ENCODE peak calls at places on chromosomes 16 and 17, in eight cellular contexts. P is tibial nerve; F is PC-9; H is Peyer's patch; B is left lung; L is ascending aorta; J is A549; Z is CD4-positive, alpha-beta T cell. O is an unnamed sample.

GRCh38 chr17:13502263-13502662 is 99.5 kb downstream of the HS3ST3A1 start:
- DNase-seq in L (no peak), P (no peak), H (no peak), J (no peak), B (no peak), F (no peak), Z (no peak), O (no peak)

GRCh38 chr17:73340093-73340596 is 28.3 kb upstream of the CDC42EP4 start:
- DNase-seq in Z (no peak), B (peak; percentile 56), H (no peak), P (no peak), L (peak; percentile 84), F (peak; percentile 97), J (peak; percentile 96), O (no peak)

GRCh38 chr17:56681561-56682266 is 88.2 kb downstream of the NOG start:
- DNase-seq in L (no peak), Z (no peak), J (no peak), B (no peak), H (no peak), P (no peak), F (peak; percentile 99), O (no peak)

GRCh38 chr16:1277016-1277944 is 21.4 kb downstream of the TPSD1 start:
- DNase-seq in B (no peak), Z (no peak), P (no peak), L (no peak), H (no peak), J (no peak), F (no peak), O (no peak)

GRCh38 chr17:76554131-76554530 is 14.3 kb downstream of the PRCD start:
- DNase-seq in H (no peak), B (no peak), F (no peak), L (no peak), Z (no peak), J (no peak), P (no peak), O (no peak)

GRCh38 chr17:700504-701094 is 14.0 kb downstream of the VPS53 start:
- DNase-seq in F (no peak), P (no peak), L (no peak), B (no peak), H (no peak), J (peak; percentile 35), Z (no peak), O (peak; percentile 2)

GRCh38 chr17:62869885-62870580 is 61.9 kb upstream of the MARCHF10 start:
- DNase-seq in B (no peak), L (no peak), J (peak; percentile 36), H (no peak), F (peak; percentile 72), Z (no peak), P (no peak), O (peak; percentile 22)

GRCh38 chr16:28326881-28327610 is 34.7 kb downstream of the SBK1 start:
- DNase-seq in H (peak; percentile 67), B (no peak), J (peak; percentile 72), L (no peak), F (peak; percentile 56), Z (peak; percentile 54), P (peak; percentile 24), O (peak; percentile 75)

GRCh38 chr17:55267777-55268648 is 3.3 kb downstream of the HLF start:
- DNase-seq in H (no peak), Z (no peak), F (no peak), J (no peak), L (no peak), B (no peak), P (no peak), O (no peak)

GRCh38 chr17:41420134-41420533 is 4.3 kb downstream of the KRT37 start:
- DNase-seq in B (no peak), F (no peak), H (no peak), J (no peak), L (no peak), Z (no peak), P (no peak), O (no peak)

GRCh38 chr16:17224859-17225258 is 245.9 kb downstream of the XYLT1 start:
- DNase-seq in L (peak; percentile 84), F (no peak), Z (no peak), J (no peak), P (peak; percentile 84), B (peak; percentile 39), H (peak; percentile 29), O (no peak)

GRCh38 chr16:58043571-58044155 is 18.1 kb downstream of the MMP15 start:
- DNase-seq in Z (no peak), L (no peak), P (no peak), B (no peak), H (no peak), J (no peak), F (peak; percentile 5), O (no peak)

GRCh38 chr17:37177234-37177633 is 198.6 kb upstream of the C17orf78 start:
- DNase-seq in L (no peak), B (no peak), Z (no peak), F (no peak), H (no peak), J (no peak), P (no peak), O (no peak)

GRCh38 chr16:89341697-89342694 is 124.5 kb downstream of the ZNF778 start:
- DNase-seq in B (no peak), J (peak; percentile 44), F (no peak), P (no peak), H (no peak), L (no peak), Z (no peak), O (no peak)

GRCh38 chr16:8730335-8730915 is 56.0 kb downstream of the ABAT start:
- DNase-seq in J (no peak), P (no peak), Z (no peak), L (no peak), F (no peak), B (no peak), H (no peak), O (no peak)

GRCh38 chr17:78817123-78817522 is 23.5 kb downstream of the USP36 start:
- DNase-seq in P (no peak), L (no peak), B (no peak), F (no peak), Z (peak; percentile 53), J (no peak), H (peak; percentile 37), O (no peak)

GRCh38 chr16:5841934-5842333 is 744.3 kb upstream of the EEF2KMT start:
- DNase-seq in H (no peak), F (no peak), P (no peak), J (no peak), L (no peak), B (no peak), Z (no peak), O (no peak)

DNA sequence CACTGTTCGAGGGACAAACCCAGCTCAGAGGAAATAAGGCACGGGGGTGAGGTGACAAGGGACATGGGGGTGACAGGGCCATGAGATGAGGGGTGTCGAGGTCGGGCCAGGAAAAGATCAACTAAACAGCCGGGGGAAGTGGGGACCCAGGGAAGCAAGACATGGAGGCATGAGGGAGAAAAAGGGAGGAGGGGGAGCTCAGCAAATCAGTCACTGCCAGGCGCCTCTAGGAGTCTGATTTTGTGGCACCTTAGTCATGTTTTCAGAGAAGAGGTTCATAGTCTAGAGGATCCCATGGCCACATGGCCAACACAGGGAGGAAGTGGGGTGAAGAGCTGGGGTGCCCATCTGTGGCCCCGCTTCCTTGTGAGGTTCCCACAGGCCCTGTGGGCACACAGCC is 814.5 kb downstream of the KCNJ18 start:
- DNase-seq in F (no peak), B (no peak), H (no peak), P (no peak), L (no peak), J (no peak), Z (no peak), O (no peak)
- H3K9me3 ChIP-seq in F (no peaks in the 10 kb centered on the region), B (no peaks in the 10 kb centered on the region), H (no peaks in the 10 kb centered on the region), P (no peaks in the 10 kb centered on the region), L (no peaks in the 10 kb centered on the region), J (no peaks in the 10 kb centered on the region), Z (no peaks in the 10 kb centered on the region), O (no peaks in the 10 kb centered on the region)

GRCh38 chr17:80673152-80673920 is 128.7 kb downstream of the RPTOR start:
- DNase-seq in P (no peak), J (no peak), H (no peak), B (no peak), F (no peak), Z (no peak), L (no peak), O (peak; percentile 58)

GRCh38 chr17:80667462-80668277 is 123.0 kb downstream of the RPTOR start:
- DNase-seq in J (no peak), F (no peak), L (no peak), Z (no peak), H (no peak), P (no peak), B (no peak), O (no peak)

GRCh38 chr17:80668375-80669149 is 123.9 kb downstream of the RPTOR start:
- DNase-seq in H (no peak), J (no peak), B (no peak), F (no peak), L (no peak), P (no peak), Z (no peak), O (no peak)

GRCh38 chr17:80671823-80672105 is 127.1 kb downstream of the RPTOR start:
- DNase-seq in J (no peak), L (no peak), B (no peak), H (no peak), F (no peak), Z (no peak), P (no peak), O (no peak)

GRCh38 chr17:80671039-80671822 is 126.6 kb downstream of the RPTOR start:
- DNase-seq in H (no peak), L (no peak), Z (no peak), J (no peak), B (no peak), P (no peak), F (no peak), O (no peak)
- TF ChIP-seq CTCF in H (peak; percentile 21), L (no peak), Z (no peak), J (no peak), B (no peak), P (no peak), F (no peak), O (no peak)

GRCh38 chr16:77993586-77993985 is 28.8 kb upstream of the CLEC3A start:
- DNase-seq in J (no peak), P (no peak), Z (no peak), F (no peak), B (no peak), H (no peak), L (no peak), O (no peak)

GRCh38 chr16:77998350-77999023 is 23.9 kb upstream of the CLEC3A start:
- DNase-seq in B (no peak), P (no peak), L (no peak), H (no peak), J (no peak), F (no peak), Z (no peak), O (no peak)

GRCh38 chr16:77995843-77996455 is 26.4 kb upstream of the CLEC3A start:
- DNase-seq in H (no peak), Z (no peak), P (no peak), B (no peak), L (no peak), J (no peak), F (no peak), O (no peak)

GRCh38 chr16:77991701-77992100 is 30.6 kb upstream of the CLEC3A start:
- DNase-seq in F (no peak), B (no peak), J (no peak), P (no peak), H (no peak), Z (no peak), L (no peak), O (no peak)

GRCh38 chr16:77993111-77993571 is 29.2 kb upstream of the CLEC3A start:
- DNase-seq in L (no peak), F (no peak), B (no peak), H (no peak), J (no peak), Z (no peak), P (no peak), O (no peak)
- H3K9me3 ChIP-seq in L (peaks cover 30% of the 10 kb centered on the region), F (no peaks in the 10 kb centered on the region), B (no peaks in the 10 kb centered on the region), H (no peaks in the 10 kb centered on the region), J (peaks cover 7% of the 10 kb centered on the region), Z (peaks cover 15% of the 10 kb centered on the region), P (no peaks in the 10 kb centered on the region), O (peaks cover 8% of the 10 kb centered on the region)

GRCh38 chr16:66419527-66419926 is 7.6 kb upstream of the BEAN1 start:
- DNase-seq in H (no peak), Z (no peak), J (no peak), F (no peak), L (peak; percentile 35), P (no peak), B (no peak), O (no peak)
- TF ChIP-seq CTCF in H (no peak), Z (no peak), J (no peak), F (no peak), L (no peak), P (no peak), B (no peak), O (peak; percentile 25)

O was measured in Caco-2.